ENCODE peak calls at places on chromosomes 13 and 19, in five cellular contexts. One of them, this sample, is unnamed. For H3K36me3, the result is how much of the 10 kb centered on the place peaks cover.

GRCh38 chr13:97148894-97149293 is 73.2 kb upstream of the MBNL2 start:
- DNase-seq in SK-N-SH: no peak
- DNase-seq in suprapubic skin: no peak
- DNase-seq in GM12878: no peak
- DNase-seq in stomach: no peak
- DNase-seq in this sample: no peak

GRCh38 chr13:32116210-32116609 is 84.6 kb downstream of the FRY start:
- DNase-seq in SK-N-SH: no peak
- DNase-seq in suprapubic skin: no peak
- DNase-seq in GM12878: no peak
- DNase-seq in stomach: no peak
- DNase-seq in this sample: no peak

GRCh38 chr19:34639491-34640085 is 37.4 kb downstream of the SCGB2B2 start:
- DNase-seq in SK-N-SH: peak
- DNase-seq in suprapubic skin: no peak
- DNase-seq in GM12878: peak
- DNase-seq in stomach: peak
- DNase-seq in this sample: no peak

GRCh38 chr13:32278456-32278855 is 36.7 kb downstream of the ZAR1L start:
- DNase-seq in SK-N-SH: no peak
- DNase-seq in suprapubic skin: no peak
- DNase-seq in GM12878: no peak
- DNase-seq in stomach: no peak
- DNase-seq in this sample: no peak

GRCh38 chr19:30064776-30065494 is 122.9 kb downstream of the URI1 start:
- DNase-seq in SK-N-SH: peak
- DNase-seq in suprapubic skin: peak
- DNase-seq in GM12878: no peak
- DNase-seq in stomach: peak
- DNase-seq in this sample: no peak

GRCh38 chr19:43765109-43765876 is 10.5 kb upstream of the SMG9 start:
- DNase-seq in SK-N-SH: no peak
- DNase-seq in suprapubic skin: no peak
- DNase-seq in GM12878: peak
- DNase-seq in stomach: peak
- DNase-seq in this sample: no peak

GRCh38 chr13:37303610-37304009 is 198.1 kb upstream of the CSNK1A1L start:
- DNase-seq in SK-N-SH: no peak
- DNase-seq in suprapubic skin: no peak
- DNase-seq in GM12878: no peak
- DNase-seq in stomach: no peak
- DNase-seq in this sample: no peak

GRCh38 chr13:44710576-44710975 is 134.4 kb upstream of the TSC22D1 start:
- DNase-seq in SK-N-SH: no peak
- DNase-seq in suprapubic skin: no peak
- DNase-seq in GM12878: peak
- DNase-seq in stomach: no peak
- DNase-seq in this sample: no peak

GRCh38 chr19:50352242-50352641 is 13.2 kb downstream of the NAPSA start:
- DNase-seq in SK-N-SH: no peak
- DNase-seq in suprapubic skin: no peak
- DNase-seq in GM12878: no peak
- DNase-seq in stomach: no peak
- DNase-seq in this sample: no peak

GRCh38 chr13:69706807-69707206 is 400.8 kb upstream of the ATXN8OS start:
- DNase-seq in SK-N-SH: no peak
- DNase-seq in suprapubic skin: no peak
- DNase-seq in GM12878: no peak
- DNase-seq in stomach: no peak
- DNase-seq in this sample: no peak

DNA sequence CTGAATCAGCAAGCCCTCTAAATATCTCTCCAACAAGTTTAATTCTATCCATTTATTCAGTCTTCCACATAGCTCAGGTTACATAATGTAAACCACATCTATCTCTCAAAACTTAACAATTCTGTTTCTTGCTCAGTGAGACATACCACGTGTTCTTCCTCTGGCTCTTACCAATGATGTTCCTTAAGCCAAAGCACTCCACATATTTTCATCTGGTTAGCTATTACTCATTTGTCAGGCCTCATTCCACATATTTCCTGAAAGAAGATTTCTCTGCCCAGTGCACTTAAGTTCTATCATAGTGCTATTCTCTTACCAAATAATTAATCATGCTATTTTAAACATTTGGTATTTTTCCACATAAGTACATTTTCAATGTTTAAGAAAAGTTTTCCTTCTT is 403.3 kb upstream of the ATXN8OS start:
- DNase-seq in SK-N-SH: no peak
- DNase-seq in suprapubic skin: no peak
- DNase-seq in GM12878: no peak
- DNase-seq in stomach: no peak
- DNase-seq in this sample: no peak
- TF ChIP-seq POLR2AphosphoS5 in SK-N-SH: no peak
- TF ChIP-seq POLR2AphosphoS5 in suprapubic skin: no peak
- TF ChIP-seq POLR2AphosphoS5 in GM12878: no peak
- TF ChIP-seq POLR2AphosphoS5 in stomach: no peak
- TF ChIP-seq POLR2AphosphoS5 in this sample: no peak

DNA sequence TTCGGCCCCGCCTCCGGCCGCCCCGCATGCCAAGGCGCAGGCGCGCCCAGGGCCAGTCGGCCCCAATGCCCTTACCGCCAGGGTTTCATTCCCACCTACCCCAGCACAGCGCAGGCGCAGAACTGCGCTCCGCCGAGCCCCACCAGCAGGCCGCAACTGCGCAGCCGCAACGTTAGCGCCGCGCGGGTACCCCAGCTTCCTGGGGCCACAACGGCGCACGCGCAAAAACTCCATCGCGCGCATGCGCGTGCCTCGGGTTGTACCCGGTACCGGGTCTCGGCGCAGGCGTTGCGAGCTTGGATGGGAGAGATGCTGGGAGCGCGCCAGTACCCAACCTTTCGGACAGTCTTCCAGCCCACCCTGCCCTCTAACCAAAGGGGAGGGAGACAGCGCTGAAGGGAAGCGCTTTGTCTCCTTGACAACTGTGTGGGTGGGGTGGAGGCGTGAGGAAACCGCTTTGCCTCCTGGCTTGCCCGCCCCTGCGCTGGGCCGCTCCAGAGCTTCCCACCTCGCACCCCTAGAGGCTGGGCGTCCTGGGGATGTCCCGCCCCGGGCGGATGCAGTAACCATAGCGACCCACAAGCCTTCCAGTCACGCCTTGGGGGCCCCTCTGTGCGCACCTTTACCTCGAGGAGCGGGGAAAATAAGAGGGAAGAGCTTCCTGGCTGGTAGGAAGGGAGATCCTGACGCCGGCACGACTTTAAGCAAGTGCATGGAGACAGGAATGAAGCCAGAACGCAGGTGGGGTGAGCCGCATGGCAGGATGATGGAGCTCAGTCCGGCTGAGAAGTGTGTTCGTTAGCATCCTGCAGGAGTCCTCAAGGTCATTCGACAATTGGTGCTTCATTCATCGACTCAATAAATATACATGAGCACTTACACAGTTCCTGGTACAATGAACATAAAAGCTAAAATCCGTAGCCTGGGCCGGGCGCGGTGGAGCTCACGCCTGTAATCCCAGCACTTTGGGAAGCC is 525 bp upstream of the MYPOP start:
- DNase-seq in SK-N-SH: peak
- DNase-seq in suprapubic skin: peak
- DNase-seq in GM12878: peak
- DNase-seq in stomach: peak
- DNase-seq in this sample: peak
- TF ChIP-seq EP300 in SK-N-SH: no peak
- TF ChIP-seq EP300 in suprapubic skin: no peak
- TF ChIP-seq EP300 in GM12878: no peak
- TF ChIP-seq EP300 in stomach: no peak
- TF ChIP-seq EP300 in this sample: no peak

DNA sequence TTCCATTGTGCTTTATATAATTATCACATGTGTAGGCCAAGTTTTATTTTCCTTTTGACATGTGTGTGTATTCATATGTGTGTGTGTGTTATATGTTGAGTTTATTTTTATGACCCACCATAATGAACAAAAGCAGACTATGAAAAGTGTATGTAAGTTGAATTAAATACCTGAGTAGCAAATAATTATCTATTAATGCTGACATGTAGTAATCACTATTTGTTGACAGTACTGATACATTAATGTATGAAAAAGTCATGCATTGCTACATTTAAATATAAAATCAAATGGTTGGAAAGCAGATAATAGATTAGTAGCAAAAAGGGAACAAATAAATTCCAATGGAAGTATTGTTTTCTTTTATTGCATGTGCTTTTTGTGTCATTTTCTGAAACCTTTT is 1948.5 kb upstream of the PCDH20 start:
- DNase-seq in SK-N-SH: no peak
- DNase-seq in suprapubic skin: no peak
- DNase-seq in GM12878: no peak
- DNase-seq in stomach: no peak
- DNase-seq in this sample: no peak
- H3K36me3 ChIP-seq in SK-N-SH: under half
- H3K36me3 ChIP-seq in suprapubic skin: under half
- H3K36me3 ChIP-seq in GM12878: under half
- H3K36me3 ChIP-seq in stomach: under half
- H3K36me3 ChIP-seq in this sample: under half

GRCh38 chr19:54136086-54136863 is 1.3 kb upstream of the CNOT3 start:
- DNase-seq in SK-N-SH: peak
- DNase-seq in suprapubic skin: no peak
- DNase-seq in GM12878: no peak
- DNase-seq in stomach: no peak
- DNase-seq in this sample: no peak

GRCh38 chr19:54129617-54129996 is 8.0 kb upstream of the CNOT3 start:
- DNase-seq in SK-N-SH: no peak
- DNase-seq in suprapubic skin: no peak
- DNase-seq in GM12878: no peak
- DNase-seq in stomach: no peak
- DNase-seq in this sample: no peak

GRCh38 chr19:54133957-54134590 is 3.5 kb upstream of the CNOT3 start:
- DNase-seq in SK-N-SH: no peak
- DNase-seq in suprapubic skin: no peak
- DNase-seq in GM12878: no peak
- DNase-seq in stomach: no peak
- DNase-seq in this sample: no peak

GRCh38 chr19:54136864-54137113 is 773 bp upstream of the CNOT3 start:
- DNase-seq in SK-N-SH: no peak
- DNase-seq in suprapubic skin: no peak
- DNase-seq in GM12878: no peak
- DNase-seq in stomach: no peak
- DNase-seq in this sample: no peak

DNA sequence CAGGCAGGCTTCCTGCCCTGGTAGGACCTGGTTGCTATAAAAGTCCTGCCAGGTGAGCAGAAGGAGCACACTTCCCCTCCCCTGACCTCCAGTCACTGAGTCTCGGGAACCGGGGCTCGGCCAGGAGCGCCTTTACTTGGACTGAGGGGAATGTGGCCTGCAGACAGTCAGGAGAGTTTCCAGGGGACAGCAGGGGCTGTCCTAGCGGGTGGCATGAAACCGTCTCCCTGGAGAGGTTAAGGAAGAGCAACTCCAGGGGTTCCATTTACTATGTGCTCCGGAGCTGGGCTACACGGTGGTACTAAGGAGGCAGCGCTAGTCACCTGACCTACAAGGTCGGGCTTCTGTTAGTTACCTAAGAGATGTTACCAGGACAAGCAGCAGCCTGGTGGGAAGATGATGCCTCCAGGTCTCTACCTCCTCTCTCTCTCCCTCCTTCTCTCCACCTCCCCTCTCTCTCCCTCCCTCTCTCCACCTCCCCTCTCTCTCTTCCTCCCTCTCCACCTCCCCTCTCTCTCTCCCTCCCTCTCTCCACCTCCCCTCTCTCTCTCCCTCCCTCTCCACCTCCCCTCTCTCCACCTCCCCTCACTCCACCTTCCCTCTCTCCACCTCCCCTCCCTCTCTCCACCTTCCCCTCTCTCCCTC is 4.1 kb upstream of the CNOT3 start:
- DNase-seq in SK-N-SH: no peak
- DNase-seq in suprapubic skin: no peak
- DNase-seq in GM12878: no peak
- DNase-seq in stomach: no peak
- DNase-seq in this sample: no peak
- TF ChIP-seq POLR2AphosphoS5 in SK-N-SH: no peak
- TF ChIP-seq POLR2AphosphoS5 in suprapubic skin: no peak
- TF ChIP-seq POLR2AphosphoS5 in GM12878: peak
- TF ChIP-seq POLR2AphosphoS5 in stomach: no peak
- TF ChIP-seq POLR2AphosphoS5 in this sample: no peak

GRCh38 chr13:21053231-21053630 is 8.2 kb downstream of the LATS2 start:
- DNase-seq in SK-N-SH: no peak
- DNase-seq in suprapubic skin: no peak
- DNase-seq in GM12878: no peak
- DNase-seq in stomach: no peak
- DNase-seq in this sample: no peak

GRCh38 chr13:21058361-21058760 is 3.0 kb downstream of the LATS2 start:
- DNase-seq in SK-N-SH: no peak
- DNase-seq in suprapubic skin: no peak
- DNase-seq in GM12878: no peak
- DNase-seq in stomach: no peak
- DNase-seq in this sample: no peak

GRCh38 chr13:21055016-21055415 is 6.4 kb downstream of the LATS2 start:
- DNase-seq in SK-N-SH: no peak
- DNase-seq in suprapubic skin: no peak
- DNase-seq in GM12878: no peak
- DNase-seq in stomach: no peak
- DNase-seq in this sample: no peak

GRCh38 chr13:21054313-21054712 is 7.1 kb downstream of the LATS2 start:
- DNase-seq in SK-N-SH: no peak
- DNase-seq in suprapubic skin: no peak
- DNase-seq in GM12878: no peak
- DNase-seq in stomach: no peak
- DNase-seq in this sample: no peak

GRCh38 chr13:21055511-21056045 is 5.8 kb downstream of the LATS2 start:
- DNase-seq in SK-N-SH: no peak
- DNase-seq in suprapubic skin: no peak
- DNase-seq in GM12878: no peak
- DNase-seq in stomach: no peak
- DNase-seq in this sample: no peak
- TF ChIP-seq EP300 in SK-N-SH: no peak
- TF ChIP-seq EP300 in suprapubic skin: no peak
- TF ChIP-seq EP300 in GM12878: no peak
- TF ChIP-seq EP300 in stomach: no peak
- TF ChIP-seq EP300 in this sample: no peak

GRCh38 chr13:114269281-114269770 is 12.1 kb upstream of the UPF3A start:
- DNase-seq in SK-N-SH: no peak
- DNase-seq in suprapubic skin: no peak
- DNase-seq in GM12878: no peak
- DNase-seq in stomach: no peak
- DNase-seq in this sample: no peak
- H3K36me3 ChIP-seq in SK-N-SH: half or more
- H3K36me3 ChIP-seq in suprapubic skin: half or more
- H3K36me3 ChIP-seq in GM12878: under half
- H3K36me3 ChIP-seq in stomach: half or more
- H3K36me3 ChIP-seq in this sample: half or more

DNA sequence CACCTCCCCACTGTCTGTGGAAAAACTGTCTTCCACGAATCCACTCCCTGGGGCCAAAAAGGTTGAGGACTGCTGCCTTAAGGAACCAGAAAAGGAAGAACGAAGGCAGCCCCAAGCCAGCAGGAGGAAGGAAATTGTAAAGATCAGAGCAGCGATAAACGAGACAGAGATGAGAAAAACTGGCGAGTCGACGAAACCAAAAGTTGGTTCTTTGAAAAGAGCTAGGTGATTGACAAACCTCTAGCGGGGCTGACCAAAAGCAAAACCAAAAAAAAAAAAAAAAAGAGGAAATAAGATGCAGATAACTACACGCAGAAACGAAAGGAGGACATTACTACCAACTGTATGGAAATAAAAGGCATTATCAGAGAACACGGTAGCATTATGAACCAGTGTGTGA is 76.9 kb downstream of the GADD45B start:
- DNase-seq in SK-N-SH: no peak
- DNase-seq in suprapubic skin: no peak
- DNase-seq in GM12878: peak
- DNase-seq in stomach: no peak
- DNase-seq in this sample: no peak
- TF ChIP-seq POLR2AphosphoS5 in SK-N-SH: no peak
- TF ChIP-seq POLR2AphosphoS5 in suprapubic skin: no peak
- TF ChIP-seq POLR2AphosphoS5 in GM12878: no peak
- TF ChIP-seq POLR2AphosphoS5 in stomach: no peak
- TF ChIP-seq POLR2AphosphoS5 in this sample: no peak